ENCODE peak calls at places on chromosomes 3 and 15, in five cellular contexts. T is GM23338; V is H9; A is stimulated activated CD8-positive, alpha-beta memory T cell treated with anti-CD3 and anti-CD28 coated beads, Interleukin-7, amount 100 ng/mL, for 1 hour; L is stimulated activated CD4-positive, alpha-beta T cell treated with anti-CD3 and anti-CD28 coated beads, Interleukin-4, amount 100 ng/mL, for 1 hour. O is an unnamed sample.

GRCh38 chr3:171949559-171949958 is 89.8 kb upstream of the FNDC3B start:
- DNase-seq in T (no peak), A (no peak), L (no peak), V (no peak), O (no peak)

GRCh38 chr15:63025460-63025859 is 17.1 kb upstream of the TPM1 start:
- DNase-seq in L (no peak), T (peak; percentile 49), V (no peak), A (no peak), O (no peak)

GRCh38 chr3:169923189-169923588 is 11.8 kb downstream of the SAMD7 start:
- DNase-seq in T (no peak), A (no peak), L (no peak), V (no peak), O (peak; percentile 16)

GRCh38 chr3:112672716-112673506 is 32.0 kb upstream of the CCDC80 start:
- DNase-seq in A (no peak), T (no peak), V (no peak), L (no peak), O (no peak)

GRCh38 chr3:11995061-11995460 is 9.1 kb upstream of the SYN2 start:
- DNase-seq in T (peak; percentile 64), L (no peak), A (no peak), V (peak; percentile 74), O (no peak)

GRCh38 chr15:100033140-100033857 is 300.1 kb upstream of the LYSMD4 start:
- DNase-seq in L (no peak), V (no peak), A (no peak), T (no peak), O (no peak)

GRCh38 chr3:150454085-150454484 is 46.0 kb downstream of the TSC22D2 start:
- DNase-seq in L (no peak), A (no peak), T (no peak), V (no peak), O (peak; percentile 41)

GRCh38 chr3:110710605-110711004 is 361.0 kb upstream of the NECTIN3 start:
- DNase-seq in V (no peak), T (no peak), A (no peak), L (no peak), O (no peak)

GRCh38 chr3:128153156-128154011 is at the start of gene EEFSEC:
- DNase-seq in L (peak; percentile 89), T (peak; percentile 79), A (peak; percentile 66), V (peak; percentile 76), O (peak; percentile 52)

GRCh38 chr15:37289109-37289765 is 188.9 kb upstream of the MEIS2 start:
- DNase-seq in L (no peak), T (peak; percentile 73), V (peak; percentile 46), A (no peak), O (peak; percentile 11)

GRCh38 chr15:29934251-29934650 is 112.0 kb upstream of the TJP1 start:
- DNase-seq in V (no peak), L (no peak), T (no peak), A (no peak), O (no peak)

GRCh38 chr3:5197470-5198312 is 10.2 kb downstream of the EDEM1 start:
- DNase-seq in V (no peak), T (peak; percentile 31), L (peak; percentile 35), A (no peak), O (no peak)

GRCh38 chr15:75517233-75517632 is 61.9 kb downstream of the PTPN9 start:
- DNase-seq in L (no peak), A (no peak), V (no peak), T (no peak), O (no peak)

GRCh38 chr3:55607175-55607574 is 120.1 kb upstream of the WNT5A start:
- DNase-seq in A (no peak), T (no peak), L (no peak), V (no peak), O (no peak)

GRCh38 chr3:136114421-136114820 is 81.7 kb downstream of the MSL2 start:
- DNase-seq in T (no peak), L (no peak), V (no peak), A (no peak), O (no peak)

GRCh38 chr15:76386178-76386577 is 49.6 kb downstream of the ISL2 start:
- DNase-seq in T (no peak), V (no peak), L (no peak), A (no peak), O (no peak)

GRCh38 chr3:142105991-142106390 is 43.4 kb downstream of the TFDP2 start:
- DNase-seq in A (no peak), V (no peak), T (no peak), L (no peak), O (no peak)

GRCh38 chr3:194320100-194320499 is 31.0 kb downstream of the CPN2 start:
- DNase-seq in A (no peak), T (no peak), V (no peak), L (no peak), O (no peak)

GRCh38 chr3:134328147-134328591 is 46.1 kb downstream of the AMOTL2 start:
- DNase-seq in V (peak; percentile 32), A (no peak), L (no peak), T (no peak), O (no peak)

GRCh38 chr3:12999147-13000140 is 73.8 kb downstream of the IQSEC1 start:
- DNase-seq in T (no peak), V (no peak), L (no peak), A (no peak), O (no peak)

GRCh38 chr3:135868801-135869200 is 96.7 kb upstream of the PPP2R3A start:
- DNase-seq in V (no peak), T (no peak), A (no peak), L (no peak), O (no peak)

GRCh38 chr3:14913071-14913925 is 34.1 kb upstream of the NR2C2 start:
- DNase-seq in T (no peak), V (peak; percentile 24), A (no peak), L (no peak), O (no peak)

GRCh38 chr3:45051685-45052084 is 25.6 kb downstream of the CLEC3B start:
- DNase-seq in T (no peak), V (no peak), L (no peak), A (no peak), O (no peak)

GRCh38 chr15:31476866-31477265 is 150.2 kb downstream of the KLF13 start:
- DNase-seq in V (peak; percentile 12), T (no peak), L (no peak), A (no peak), O (no peak)

GRCh38 chr15:40743466-40743865 is 11.6 kb downstream of the RMDN3 start:
- DNase-seq in V (no peak), L (no peak), A (no peak), T (no peak), O (no peak)